ENCODE peak calls at places on chromosomes 6 and 20, in six cellular contexts. K is nephron progenitor cell, U is GM20000, A is T-helper 1 cell, V is NCI-H774, M is IMR-90. E is an unnamed sample.

GRCh38 chr20:50320910-50321796 is 130.5 kb downstream of the CEBPB start:
- DNase-seq in K (peak), U (no peak), V (no peak), M (peak), A (no peak), E (no peak)

GRCh38 chr20:15248618-15249395 is 911.4 kb upstream of the FLRT3 start:
- DNase-seq in A (no peak), K (no peak), M (no peak), V (no peak), U (peak), E (no peak)

GRCh38 chr6:45728674-45729073 is 287.0 kb downstream of the CLIC5 start:
- DNase-seq in V (no peak), A (no peak), U (no peak), K (no peak), M (peak), E (no peak)

GRCh38 chr20:32052792-32053362 is 835 bp downstream of the HCK start:
- DNase-seq in V (no peak), U (peak), K (no peak), A (no peak), M (no peak), E (no peak)

GRCh38 chr6:89215391-89215790 is 1.8 kb downstream of the GABRR1 start:
- DNase-seq in U (no peak), M (no peak), K (no peak), V (no peak), A (no peak), E (no peak)

GRCh38 chr20:35013421-35014411 is 58.0 kb downstream of the MYH7B start:
- DNase-seq in M (no peak), K (no peak), A (no peak), V (no peak), U (no peak), E (no peak)

GRCh38 chr6:2179950-2180349 is 65.5 kb downstream of the GMDS start:
- DNase-seq in K (no peak), V (no peak), A (no peak), U (no peak), M (peak), E (no peak)

GRCh38 chr6:75210885-75211739 is 5.3 kb upstream of the COL12A1 start:
- DNase-seq in K (peak), U (peak), V (peak), M (peak), A (no peak), E (no peak)

GRCh38 chr20:46573788-46574581 is 23.5 kb upstream of the OCSTAMP start:
- DNase-seq in K (no peak), V (no peak), U (no peak), M (peak), A (no peak), E (no peak)

GRCh38 chr6:52570291-52570700 is 6.6 kb downstream of the TRAM2 start:
- DNase-seq in A (no peak), M (no peak), U (no peak), V (no peak), K (no peak), E (no peak)

GRCh38 chr6:152195896-152196295 is 388.4 kb downstream of the ESR1 start:
- DNase-seq in K (no peak), V (no peak), A (no peak), M (no peak), U (no peak), E (no peak)

GRCh38 chr6:75608955-75609533 is 7.4 kb downstream of the SENP6 start:
- DNase-seq in K (no peak), U (no peak), A (no peak), V (no peak), M (no peak), E (no peak)

GRCh38 chr20:3661060-3661820 is 2.0 kb downstream of the GFRA4 start:
- DNase-seq in K (no peak), A (no peak), V (no peak), M (no peak), U (peak), E (no peak)

GRCh38 chr6:154154389-154154967 is 115.4 kb downstream of the OPRM1 start:
- DNase-seq in A (peak), U (peak), M (peak), K (peak), V (peak), E (peak)

GRCh38 chr6:123276439-123277045 is 280.5 kb downstream of the CLVS2 start:
- DNase-seq in V (no peak), K (peak), M (no peak), A (no peak), U (no peak), E (no peak)

GRCh38 chr20:25178563-25179438 is 16.7 kb upstream of the ENTPD6 start:
- DNase-seq in U (peak), A (no peak), V (peak), K (peak), M (peak), E (no peak)

GRCh38 chr20:48793776-48794175 is 34.0 kb downstream of the PREX1 start:
- DNase-seq in K (no peak), U (no peak), M (no peak), A (no peak), V (no peak), E (no peak)

GRCh38 chr6:127749095-127749494 is 151.8 kb downstream of the THEMIS start:
- DNase-seq in U (no peak), M (peak), K (no peak), A (no peak), V (no peak), E (no peak)

GRCh38 chr20:51622004-51622874 is 79.7 kb upstream of the NFATC2 start:
- DNase-seq in A (no peak), V (no peak), U (no peak), M (no peak), K (no peak), E (no peak)

GRCh38 chr6:143394351-143394750 is 56.1 kb downstream of the ADAT2 start:
- DNase-seq in U (no peak), M (no peak), K (no peak), A (no peak), V (no peak), E (no peak)

GRCh38 chr6:39302011-39302410 is 12.2 kb downstream of the KCNK17 start:
- DNase-seq in U (no peak), A (no peak), M (no peak), K (no peak), V (no peak), E (no peak)

GRCh38 chr6:17354700-17355403 is 38.5 kb upstream of the CAP2 start:
- DNase-seq in M (peak), K (no peak), U (no peak), A (no peak), V (no peak), E (no peak)

GRCh38 chr20:16709017-16709416 is 20.8 kb upstream of the SNRPB2 start:
- DNase-seq in A (no peak), U (peak), K (no peak), M (no peak), V (no peak), E (no peak)

GRCh38 chr6:87277123-87277522 is 45.3 kb upstream of the SMIM8 start:
- DNase-seq in U (no peak), K (no peak), V (no peak), M (peak), A (no peak), E (no peak)

GRCh38 chr20:2610941-2611720 is 41.3 kb upstream of the NOP56 start:
- DNase-seq in U (no peak), V (no peak), K (no peak), M (no peak), A (no peak), E (no peak)

GRCh38 chr6:1624848-1625341 is 15.2 kb downstream of the FOXC1 start:
- DNase-seq in M (peak), V (no peak), U (peak), A (no peak), K (peak), E (no peak)

GRCh38 chr20:17896771-17897369 is 71.7 kb downstream of the SNX5 start:
- DNase-seq in U (peak), V (no peak), K (no peak), M (no peak), A (no peak), E (no peak)

GRCh38 chr6:26477431-26477830 is 19.7 kb downstream of the BTN2A1 start:
- DNase-seq in M (no peak), A (no peak), V (no peak), K (no peak), U (no peak), E (no peak)

GRCh38 chr20:16107172-16107870 is 465.9 kb downstream of the KIF16B start:
- DNase-seq in A (no peak), K (no peak), U (no peak), M (no peak), V (no peak), E (no peak)